ENCODE peak calls at places on chromosomes 13 and 19, in five cellular contexts. N is tibial nerve, T is endothelial cell of umbilical vein, M is GM23248, S is osteoblast. U is an unnamed sample. For H3K4me1, the result is how much of the 10 kb centered on the place peaks cover.

GRCh38 chr19:39411832-39412099 is 703 bp upstream of the PLEKHG2 start:
- DNase-seq in N (peak), T (peak), M (peak), S (peak), U (peak)

GRCh38 chr19:6472713-6473112 is 8.6 kb downstream of the CRB3 start:
- DNase-seq in N (no peak), T (no peak), M (no peak), S (peak), U (no peak)

GRCh38 chr13:42495751-42496150 is 78.2 kb upstream of the TNFSF11 start:
- DNase-seq in N (no peak), T (no peak), M (no peak), S (no peak), U (no peak)

GRCh38 chr13:95228130-95228529 is 73.1 kb downstream of the ABCC4 start:
- DNase-seq in N (no peak), T (no peak), M (no peak), S (no peak), U (no peak)

GRCh38 chr13:98187155-98187726 is 10.2 kb upstream of the RNF113B start:
- DNase-seq in N (no peak), T (no peak), M (no peak), S (no peak), U (no peak)

GRCh38 chr19:46471116-46471733 is at the start of gene PNMA8A:
- DNase-seq in N (no peak), T (peak), M (peak), S (peak), U (peak)

GRCh38 chr19:3276341-3276799 is 51.9 kb downstream of the CELF5 start:
- DNase-seq in N (no peak), T (no peak), M (no peak), S (peak), U (no peak)

GRCh38 chr13:67557642-67558241 is 327.6 kb upstream of the PCDH9 start:
- DNase-seq in N (no peak), T (no peak), M (peak), S (no peak), U (no peak)

GRCh38 chr19:35251456-35251855 is 2.7 kb downstream of the LSR start:
- DNase-seq in N (no peak), T (no peak), M (no peak), S (no peak), U (peak)

GRCh38 chr19:10892256-10892655 is 20.9 kb downstream of the CARM1 start:
- DNase-seq in N (no peak), T (no peak), M (no peak), S (peak), U (no peak)

GRCh38 chr19:8483165-8483564 is 19.3 kb downstream of the PRAM1 start:
- DNase-seq in N (no peak), T (no peak), M (no peak), S (no peak), U (no peak)

GRCh38 chr13:110618780-110619179 is 3.4 kb downstream of the NAXD start:
- DNase-seq in N (no peak), T (no peak), M (no peak), S (no peak), U (no peak)

GRCh38 chr13:88592105-88592504 is 920.9 kb downstream of the SLITRK5 start:
- DNase-seq in N (no peak), T (no peak), M (no peak), S (no peak), U (no peak)

GRCh38 chr13:51322826-51323225 is 16.7 kb upstream of the SERPINE3 start:
- DNase-seq in N (no peak), T (no peak), M (no peak), S (no peak), U (no peak)

GRCh38 chr19:413756-414420 is 4.9 kb upstream of the C2CD4C start:
- DNase-seq in N (no peak), T (no peak), M (no peak), S (peak), U (no peak)

GRCh38 chr13:78680611-78681010 is 21.7 kb upstream of the OBI1 start:
- DNase-seq in N (no peak), T (no peak), M (no peak), S (no peak), U (no peak)

GRCh38 chr19:4692275-4693077 is 22.3 kb upstream of the MYDGF start:
- DNase-seq in N (no peak), T (no peak), M (no peak), S (no peak), U (no peak)

GRCh38 chr19:18385675-18386542 is at the start of gene GDF15:
- DNase-seq in N (peak), T (peak), M (peak), S (peak), U (peak)

GRCh38 chr13:62613819-62614218 is 1198.2 kb upstream of the PCDH20 start:
- DNase-seq in N (no peak), T (no peak), M (no peak), S (no peak), U (no peak)

GRCh38 chr13:26460652-26461051 is 96.8 kb upstream of the WASF3 start:
- DNase-seq in N (peak), T (no peak), M (peak), S (no peak), U (no peak)

GRCh38 chr13:20412761-20413355 is 112.8 kb downstream of the CRYL1 start:
- DNase-seq in N (no peak), T (no peak), M (peak), S (peak), U (no peak)

GRCh38 chr13:49821216-49821820 is 28.8 kb upstream of the KPNA3 start:
- DNase-seq in N (no peak), T (no peak), M (peak), S (no peak), U (no peak)

GRCh38 chr13:46598140-46598819 is 45.3 kb downstream of the LRCH1 start:
- DNase-seq in N (no peak), T (no peak), M (no peak), S (no peak), U (no peak)

GRCh38 chr13:40292108-40292507 is 374.3 kb downstream of the FOXO1 start:
- DNase-seq in N (no peak), T (no peak), M (no peak), S (no peak), U (no peak)

GRCh38 chr13:49664606-49665005 is 26.7 kb downstream of the EBPL start:
- DNase-seq in N (no peak), T (no peak), M (no peak), S (no peak), U (no peak)

DNA sequence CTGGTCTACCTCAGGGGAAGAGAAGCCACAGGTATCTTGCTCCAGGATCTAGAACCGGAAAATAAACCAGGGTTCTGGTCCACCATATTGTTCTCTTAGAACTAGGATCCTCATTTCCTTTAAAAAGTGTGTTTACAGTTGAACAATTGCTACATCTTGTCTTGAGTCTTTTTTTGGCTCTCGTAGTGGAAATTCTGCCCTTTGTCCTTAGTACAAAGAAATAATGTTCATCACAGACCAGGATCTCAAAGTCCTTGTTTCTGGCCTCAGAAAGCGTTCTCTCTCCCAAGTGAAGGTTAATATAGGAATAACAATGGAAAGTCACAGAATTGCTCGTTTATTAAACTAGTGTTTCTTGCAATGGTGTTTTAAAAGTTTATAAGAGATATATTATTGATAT is 20.8 kb downstream of the KLF2 start:
- DNase-seq in N (no peak), T (peak), M (no peak), S (no peak), U (no peak)
- H3K27ac ChIP-seq in N (peak), T (no peak), M (no peak), S (no peak), U (no peak)

GRCh38 chr13:18993884-18994660 is 187.6 kb downstream of the TUBA3C start:
- DNase-seq in N (no peak), T (no peak), M (no peak), S (no peak), U (no peak)
- H3K4me1 ChIP-seq in N (under half), T (under half), M (under half), S (under half), U (under half)

DNA sequence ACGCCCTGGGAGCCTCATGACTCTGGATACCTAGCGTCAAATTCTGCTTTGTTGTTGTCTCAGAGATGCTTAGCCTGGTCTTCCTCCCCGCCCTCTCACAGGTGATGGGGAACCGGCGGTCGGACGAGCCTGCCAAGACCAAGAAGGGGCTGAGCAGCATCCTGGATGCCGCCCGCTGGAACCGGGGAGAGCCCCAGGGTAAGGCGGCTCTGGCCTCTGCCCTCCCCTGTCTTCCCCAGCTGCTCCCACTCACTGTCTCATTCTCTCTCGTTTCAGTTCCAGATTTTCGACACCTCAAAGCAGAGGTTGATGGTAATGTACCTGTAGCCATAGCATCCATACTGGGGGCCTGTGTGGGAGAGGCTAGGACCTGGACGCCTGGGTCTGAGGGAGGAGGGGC is 11.4 kb downstream of the ARHGEF1 start:
- DNase-seq in N (no peak), T (no peak), M (no peak), S (no peak), U (no peak)
- H3K27ac ChIP-seq in N (no peak), T (no peak), M (no peak), S (no peak), U (no peak)

GRCh38 chr19:15279326-15279904 is 47.2 kb upstream of the EPHX3 start:
- DNase-seq in N (no peak), T (no peak), M (no peak), S (no peak), U (no peak)

GRCh38 chr19:15274477-15274876 is 42.2 kb upstream of the EPHX3 start:
- DNase-seq in N (no peak), T (no peak), M (no peak), S (no peak), U (no peak)

GRCh38 chr19:15280915-15281683 is 48.9 kb upstream of the EPHX3 start:
- DNase-seq in N (peak), T (peak), M (peak), S (peak), U (no peak)

GRCh38 chr19:15280048-15280725 is 47.9 kb upstream of the EPHX3 start:
- DNase-seq in N (no peak), T (no peak), M (peak), S (no peak), U (no peak)

GRCh38 chr19:15276620-15277019 is 44.4 kb upstream of the EPHX3 start:
- DNase-seq in N (no peak), T (no peak), M (no peak), S (peak), U (no peak)
- H3K4me1 ChIP-seq in N (half or more), T (under half), M (under half), S (under half), U (under half)

DNA sequence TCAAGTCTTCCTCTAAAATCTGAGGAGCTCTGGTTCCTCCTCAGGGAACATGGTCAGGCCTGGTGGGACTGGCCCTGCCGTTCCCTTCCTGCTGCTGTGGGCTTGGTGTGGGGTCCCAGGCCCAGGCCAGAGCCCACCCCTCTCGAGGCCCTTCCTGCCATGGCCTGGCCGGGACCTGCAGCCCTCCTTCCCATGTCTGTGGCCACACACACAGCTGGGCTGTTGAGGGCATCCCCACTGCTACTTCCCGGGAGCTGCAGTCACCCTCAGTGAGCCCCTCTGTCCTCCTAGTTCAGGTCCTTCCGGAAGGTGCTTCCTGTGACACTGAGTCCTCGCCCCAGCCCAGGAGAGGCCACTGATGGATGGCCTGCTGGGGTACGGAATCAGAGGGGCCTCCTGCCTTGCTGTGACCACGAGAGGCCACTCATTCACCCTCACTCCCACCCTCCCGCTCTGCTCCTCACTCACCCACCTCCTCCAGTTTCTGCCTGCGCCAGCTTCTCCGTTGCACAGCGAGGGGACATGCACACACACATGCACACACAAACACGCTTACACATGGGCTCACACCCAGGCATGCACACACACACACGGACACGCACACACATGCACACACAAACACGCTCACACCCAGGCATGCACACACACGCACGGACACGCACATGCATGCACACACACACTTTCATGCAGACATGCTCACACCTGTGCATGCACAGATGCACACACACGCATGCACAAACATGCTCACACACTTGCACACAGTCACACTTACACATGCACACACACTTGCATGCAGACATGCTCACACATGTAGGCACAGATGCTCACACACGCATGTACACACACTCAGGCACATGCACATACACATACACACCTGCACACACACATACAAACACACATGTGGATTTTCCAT is 7.3 kb upstream of the MCF2L start:
- DNase-seq in N (no peak), T (no peak), M (no peak), S (peak), U (peak)
- H3K27ac ChIP-seq in N (no peak), T (no peak), M (no peak), S (no peak), U (no peak)

GRCh38 chr19:56119585-56119978 is 1.5 kb downstream of the ZNF787 start:
- DNase-seq in N (no peak), T (peak), M (peak), S (peak), U (no peak)

GRCh38 chr19:56121180-56122167 is at the start of gene ZNF787:
- DNase-seq in N (peak), T (peak), M (peak), S (peak), U (peak)

GRCh38 chr19:56118666-56119584 is 2.2 kb downstream of the ZNF787 start:
- DNase-seq in N (no peak), T (no peak), M (peak), S (peak), U (no peak)

GRCh38 chr19:56120002-56120370 is 1.1 kb downstream of the ZNF787 start:
- DNase-seq in N (no peak), T (no peak), M (no peak), S (no peak), U (no peak)

DNA sequence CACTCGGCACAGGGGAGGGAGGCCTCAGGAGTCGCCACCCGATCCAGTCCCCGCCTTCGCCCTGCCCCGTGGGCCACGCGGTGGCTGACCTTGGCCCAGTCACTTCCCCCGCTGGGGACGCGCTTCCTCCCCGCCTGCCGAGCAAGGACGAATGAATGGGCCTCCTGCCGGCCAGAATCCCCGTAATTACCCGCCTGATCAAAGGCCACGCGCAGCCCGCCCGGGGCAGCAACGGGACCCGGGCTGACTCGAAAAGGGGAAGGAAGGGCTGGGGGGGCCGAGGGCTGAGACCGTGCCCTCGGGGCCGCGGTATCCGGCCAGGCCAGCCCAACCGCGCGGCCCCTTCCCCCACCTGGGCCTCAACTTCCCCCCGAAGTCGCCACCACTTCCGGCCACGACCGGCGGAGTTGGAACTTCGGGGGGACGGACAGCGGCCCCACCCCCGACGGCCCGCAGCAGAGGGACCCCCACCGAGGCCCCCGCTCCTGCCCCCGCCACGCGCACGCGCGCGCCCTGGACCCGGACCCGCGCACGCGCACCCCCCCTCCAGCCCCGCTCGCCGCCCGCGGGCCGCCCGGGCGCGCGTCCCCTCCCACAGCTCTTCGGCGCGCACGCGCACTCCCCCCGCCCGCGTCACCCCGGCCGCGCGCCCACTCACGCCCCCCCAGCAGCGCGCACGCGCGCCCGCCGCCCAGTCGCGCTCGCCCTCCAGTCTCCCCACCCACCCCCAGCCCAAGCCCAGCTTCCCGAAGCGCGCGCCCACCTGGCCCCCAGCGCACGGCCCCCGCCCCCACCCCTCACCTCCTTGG is 520 bp downstream of the ZNF787 start:
- DNase-seq in N (peak), T (peak), M (peak), S (peak), U (peak)
- H3K4me1 ChIP-seq in N (under half), T (under half), M (under half), S (under half), U (under half)

DNA sequence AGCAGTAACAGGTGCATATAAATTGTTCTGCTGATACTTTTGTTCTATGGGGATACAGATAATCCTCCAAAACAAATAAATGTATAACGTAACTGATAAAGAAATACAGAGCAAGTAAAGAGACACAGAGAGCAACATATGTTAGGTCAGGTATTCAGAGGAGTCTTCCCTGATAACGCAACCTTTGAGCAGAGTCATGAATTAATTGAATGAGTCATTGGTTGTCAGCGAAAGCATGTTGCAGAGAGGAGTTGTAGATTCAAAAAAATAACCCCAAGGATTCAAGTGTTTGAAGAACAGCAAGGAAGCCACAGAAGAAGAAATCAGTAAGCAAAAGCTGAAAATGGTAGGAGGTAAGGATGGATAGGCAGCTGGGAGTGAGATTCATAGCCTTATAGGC is 245.2 kb downstream of the TBC1D4 start:
- DNase-seq in N (no peak), T (no peak), M (peak), S (no peak), U (no peak)
- H3K27ac ChIP-seq in N (no peak), T (no peak), M (no peak), S (no peak), U (no peak)

U was measured in Peyer's patch.